ENCODE peak calls at places on chromosomes 12 and 14, in four cellular contexts. One of them, this sample, is unnamed.

GRCh38 chr12:93514853-93515252 is 47.5 kb downstream of the MRPL42 start:
- DNase-seq in mucosa of gallbladder: no peak
- DNase-seq in T follicular helper cell: no peak
- DNase-seq in amniotic stem cell: peak
- DNase-seq in this sample: no peak

GRCh38 chr12:131773582-131774221 is 54.5 kb upstream of the MMP17 start:
- DNase-seq in T follicular helper cell: no peak
- DNase-seq in amniotic stem cell: no peak
- DNase-seq in mucosa of gallbladder: no peak
- DNase-seq in this sample: no peak

GRCh38 chr12:52809166-52809565 is 4.8 kb downstream of the KRT4 start:
- DNase-seq in mucosa of gallbladder: no peak
- DNase-seq in amniotic stem cell: no peak
- DNase-seq in T follicular helper cell: no peak
- DNase-seq in this sample: no peak

GRCh38 chr14:65356327-65356836 is 56.1 kb upstream of the FUT8 start:
- DNase-seq in amniotic stem cell: peak
- DNase-seq in mucosa of gallbladder: no peak
- DNase-seq in T follicular helper cell: no peak
- DNase-seq in this sample: no peak

GRCh38 chr12:67288561-67288960 is 19.4 kb downstream of the CAND1 start:
- DNase-seq in T follicular helper cell: no peak
- DNase-seq in mucosa of gallbladder: no peak
- DNase-seq in amniotic stem cell: no peak
- DNase-seq in this sample: no peak

GRCh38 chr12:75727577-75727976 is 216.2 kb upstream of the KRR1 start:
- DNase-seq in T follicular helper cell: no peak
- DNase-seq in amniotic stem cell: no peak
- DNase-seq in mucosa of gallbladder: no peak
- DNase-seq in this sample: no peak

GRCh38 chr12:101619868-101620761 is 25.3 kb downstream of the MYBPC1 start:
- DNase-seq in mucosa of gallbladder: no peak
- DNase-seq in amniotic stem cell: no peak
- DNase-seq in T follicular helper cell: no peak
- DNase-seq in this sample: no peak

GRCh38 chr14:36766974-36767373 is 105.3 kb downstream of the PAX9 start:
- DNase-seq in T follicular helper cell: no peak
- DNase-seq in mucosa of gallbladder: no peak
- DNase-seq in amniotic stem cell: no peak
- DNase-seq in this sample: no peak

GRCh38 chr14:91575469-91576208 is 65.5 kb upstream of the PPP4R3A start:
- DNase-seq in mucosa of gallbladder: no peak
- DNase-seq in T follicular helper cell: no peak
- DNase-seq in amniotic stem cell: no peak
- DNase-seq in this sample: no peak

GRCh38 chr14:106657460-106657859 is 1131.1 kb downstream of the TMEM121 start:
- DNase-seq in amniotic stem cell: no peak
- DNase-seq in mucosa of gallbladder: no peak
- DNase-seq in T follicular helper cell: peak
- DNase-seq in this sample: no peak

GRCh38 chr12:89448951-89449371 is 75.6 kb downstream of the GALNT4 start:
- DNase-seq in amniotic stem cell: no peak
- DNase-seq in T follicular helper cell: no peak
- DNase-seq in mucosa of gallbladder: no peak
- DNase-seq in this sample: no peak

GRCh38 chr12:12683725-12684124 is 12.3 kb downstream of the GPR19 start:
- DNase-seq in mucosa of gallbladder: no peak
- DNase-seq in amniotic stem cell: no peak
- DNase-seq in T follicular helper cell: no peak
- DNase-seq in this sample: no peak

GRCh38 chr12:26434299-26434915 is 239.0 kb downstream of the SSPN start:
- DNase-seq in mucosa of gallbladder: peak
- DNase-seq in amniotic stem cell: peak
- DNase-seq in T follicular helper cell: no peak
- DNase-seq in this sample: no peak

GRCh38 chr12:129911437-129912049 is 7.7 kb upstream of the TMEM132D start:
- DNase-seq in T follicular helper cell: no peak
- DNase-seq in mucosa of gallbladder: peak
- DNase-seq in amniotic stem cell: peak
- DNase-seq in this sample: peak

GRCh38 chr12:58395056-58395455 is 453.7 kb downstream of the ATP23 start:
- DNase-seq in T follicular helper cell: no peak
- DNase-seq in mucosa of gallbladder: no peak
- DNase-seq in amniotic stem cell: no peak
- DNase-seq in this sample: no peak

GRCh38 chr12:85325452-85325851 is 45.4 kb downstream of the ALX1 start:
- DNase-seq in mucosa of gallbladder: no peak
- DNase-seq in amniotic stem cell: no peak
- DNase-seq in T follicular helper cell: no peak
- DNase-seq in this sample: no peak

GRCh38 chr12:2439332-2440100 is 355.3 kb upstream of the FKBP4 start:
- DNase-seq in amniotic stem cell: no peak
- DNase-seq in mucosa of gallbladder: no peak
- DNase-seq in T follicular helper cell: no peak
- DNase-seq in this sample: no peak

GRCh38 chr12:44697489-44697888 is 178.6 kb downstream of the NELL2 start:
- DNase-seq in T follicular helper cell: no peak
- DNase-seq in amniotic stem cell: no peak
- DNase-seq in mucosa of gallbladder: no peak
- DNase-seq in this sample: no peak